ENCODE peak calls at places on chromosomes 11 and 22, in eight cellular contexts. B is A549, W is fibroblast of lung, C is transverse colon, G is cardiac muscle cell, L is spleen, X is thoracic aorta, Q is lower lobe of right lung. J is an unnamed sample. For H3K9me3, the result is how much of the 10 kb centered on the place peaks cover.

GRCh38 chr11:278001-278951 is at the start of gene NLRP6:
- DNase-seq in L (peak), Q (no peak), C (no peak), W (no peak), G (no peak), B (no peak), X (no peak), J (peak)

GRCh38 chr11:124843616-124843910 is 21.7 kb upstream of the ROBO3 start:
- DNase-seq in C (no peak), L (no peak), B (no peak), W (no peak), G (no peak), X (no peak), Q (no peak), J (no peak)

GRCh38 chr11:119832536-119832935 is 103.5 kb upstream of the NECTIN1 start:
- DNase-seq in B (peak), Q (peak), L (no peak), C (peak), G (peak), W (peak), X (no peak), J (no peak)

GRCh38 chr11:116314012-116314411 is 458.8 kb downstream of the BUD13 start:
- DNase-seq in C (no peak), B (no peak), W (no peak), X (no peak), G (no peak), Q (no peak), L (no peak), J (no peak)

GRCh38 chr11:126501641-126502040 is 146.2 kb downstream of the ST3GAL4 start:
- DNase-seq in G (no peak), Q (no peak), L (no peak), W (no peak), C (no peak), B (no peak), X (no peak), J (no peak)

GRCh38 chr22:27996981-27997380 is 77.9 kb upstream of the PITPNB start:
- DNase-seq in X (no peak), Q (peak), C (no peak), W (no peak), B (no peak), L (peak), G (no peak), J (no peak)

GRCh38 chr22:50074551-50075042 is 10.6 kb downstream of the MLC1 start:
- DNase-seq in L (no peak), Q (no peak), W (no peak), X (no peak), C (peak), B (no peak), G (peak), J (peak)

GRCh38 chr22:46547883-46548244 is 10.4 kb upstream of the CELSR1 start:
- DNase-seq in L (peak), G (peak), W (peak), Q (peak), B (no peak), X (peak), C (peak), J (peak)

GRCh38 chr22:37126882-37127281 is 17.4 kb upstream of the TMPRSS6 start:
- DNase-seq in L (no peak), W (no peak), B (peak), G (no peak), Q (no peak), C (no peak), X (no peak), J (peak)

GRCh38 chr11:14672635-14673034 is 29.0 kb downstream of the PDE3B start:
- DNase-seq in X (no peak), L (no peak), G (no peak), B (no peak), W (peak), Q (no peak), C (no peak), J (no peak)

GRCh38 chr11:133926466-133927246 is 30.1 kb downstream of the IGSF9B start:
- DNase-seq in W (no peak), L (no peak), C (no peak), B (no peak), G (no peak), Q (no peak), X (no peak), J (no peak)

GRCh38 chr22:45818130-45819085 is 146.8 kb downstream of the ATXN10 start:
- DNase-seq in L (no peak), B (no peak), W (peak), X (no peak), C (no peak), G (no peak), Q (no peak), J (peak)

GRCh38 chr22:22180738-22181514 is 63.7 kb upstream of the VPREB1 start:
- DNase-seq in G (no peak), L (no peak), W (no peak), B (no peak), Q (no peak), X (no peak), C (no peak), J (no peak)

GRCh38 chr11:81749245-81749644 is 984.4 kb downstream of the FAM181B start:
- DNase-seq in G (no peak), B (no peak), Q (no peak), X (no peak), C (no peak), W (no peak), L (no peak), J (no peak)

GRCh38 chr11:14275081-14275480 is 83.9 kb downstream of the RRAS2 start:
- DNase-seq in C (no peak), B (no peak), L (no peak), W (peak), X (no peak), Q (no peak), G (peak), J (no peak)

GRCh38 chr11:2770556-2771301 is 70.9 kb upstream of the KCNQ1OT1 start:
- DNase-seq in C (no peak), B (no peak), X (no peak), Q (peak), G (no peak), L (peak), W (no peak), J (peak)

GRCh38 chr22:39090426-39091064 is 6.5 kb upstream of the APOBEC3H start:
- DNase-seq in X (no peak), W (no peak), C (peak), Q (peak), G (no peak), B (no peak), L (peak), J (no peak)

GRCh38 chr22:44942056-44942455 is 67.7 kb downstream of the PHF21B start:
- DNase-seq in B (no peak), L (no peak), W (no peak), C (no peak), X (no peak), G (no peak), Q (no peak), J (no peak)

GRCh38 chr11:17460406-17460805 is 16.2 kb downstream of the ABCC8 start:
- DNase-seq in Q (no peak), C (no peak), W (no peak), X (no peak), B (no peak), G (no peak), L (no peak), J (no peak)

GRCh38 chr11:62139526-62140301 is 15.9 kb downstream of the INCENP start:
- DNase-seq in W (no peak), G (no peak), X (no peak), L (peak), C (no peak), Q (no peak), B (no peak), J (peak)

GRCh38 chr22:28481725-28482124 is 197.9 kb downstream of the TTC28 start:
- DNase-seq in G (no peak), Q (no peak), X (no peak), W (no peak), L (no peak), B (no peak), C (no peak), J (no peak)

GRCh38 chr11:92384316-92384715 is 159.7 kb downstream of the FAT3 start:
- DNase-seq in L (no peak), W (peak), Q (no peak), X (no peak), G (peak), B (no peak), C (no peak), J (no peak)

GRCh38 chr11:15258433-15259350 is 144.0 kb downstream of the INSC start:
- DNase-seq in X (no peak), Q (no peak), W (peak), C (no peak), B (peak), L (no peak), G (peak), J (no peak)

GRCh38 chr11:2820976-2821375 is 64.6 kb downstream of the CDKN1C start:
- DNase-seq in G (no peak), Q (peak), L (peak), X (no peak), W (no peak), B (no peak), C (no peak), J (no peak)

GRCh38 chr22:19891350-19892248 is 36.9 kb upstream of the GNB1L start:
- DNase-seq in X (no peak), W (peak), C (no peak), G (peak), L (peak), Q (no peak), B (no peak), J (peak)

GRCh38 chr22:28904211-28904808 is 20.9 kb downstream of the ZNRF3 start:
- DNase-seq in X (no peak), G (no peak), L (no peak), W (peak), B (no peak), Q (no peak), C (no peak), J (no peak)

GRCh38 chr22:46649176-46650077 is 29.2 kb downstream of the GRAMD4 start:
- DNase-seq in X (no peak), L (no peak), Q (no peak), W (no peak), B (peak), G (peak), C (no peak), J (no peak)

GRCh38 chr22:50470491-50470890 is 4.3 kb downstream of the SBF1 start:
- DNase-seq in G (no peak), B (no peak), X (no peak), L (no peak), Q (no peak), W (no peak), C (peak), J (no peak)

GRCh38 chr11:117316197-117316961 is at the start of gene BACE1:
- DNase-seq in X (peak), L (peak), B (peak), C (peak), W (peak), Q (peak), G (peak), J (peak)

GRCh38 chr11:119153049-119153818 is 4.4 kb downstream of the ABCG4 start:
- DNase-seq in L (no peak), G (no peak), Q (no peak), X (no peak), B (no peak), W (no peak), C (no peak), J (peak)

GRCh38 chr22:31393890-31394289 is 5.5 kb upstream of the DRG1 start:
- DNase-seq in X (no peak), G (no peak), W (no peak), C (no peak), B (no peak), Q (no peak), L (no peak), J (no peak)

GRCh38 chr22:16806401-16806800 is 18.8 kb downstream of the XKR3 start:
- DNase-seq in B (no peak), W (no peak), X (no peak), G (no peak), C (no peak), Q (no peak), L (no peak), J (no peak)
- H3K9me3 ChIP-seq in B (under half), W (under half), X (under half), G (under half), C (under half), Q (under half), L (under half), J (half or more)

GRCh38 chr11:18733202-18733601 is 7.2 kb upstream of the IGSF22 start:
- DNase-seq in G (no peak), Q (no peak), X (no peak), B (no peak), C (no peak), W (no peak), L (no peak), J (no peak)

GRCh38 chr11:18731427-18731826 is 5.4 kb upstream of the IGSF22 start:
- DNase-seq in G (no peak), L (no peak), Q (no peak), C (no peak), X (no peak), W (no peak), B (no peak), J (no peak)

GRCh38 chr11:18730020-18730419 is 4.0 kb upstream of the IGSF22 start:
- DNase-seq in C (no peak), X (no peak), Q (no peak), B (no peak), L (no peak), W (no peak), G (no peak), J (no peak)

GRCh38 chr11:18729426-18729825 is 3.4 kb upstream of the IGSF22 start:
- DNase-seq in L (no peak), C (no peak), Q (no peak), B (no peak), W (no peak), G (no peak), X (no peak), J (no peak)

DNA sequence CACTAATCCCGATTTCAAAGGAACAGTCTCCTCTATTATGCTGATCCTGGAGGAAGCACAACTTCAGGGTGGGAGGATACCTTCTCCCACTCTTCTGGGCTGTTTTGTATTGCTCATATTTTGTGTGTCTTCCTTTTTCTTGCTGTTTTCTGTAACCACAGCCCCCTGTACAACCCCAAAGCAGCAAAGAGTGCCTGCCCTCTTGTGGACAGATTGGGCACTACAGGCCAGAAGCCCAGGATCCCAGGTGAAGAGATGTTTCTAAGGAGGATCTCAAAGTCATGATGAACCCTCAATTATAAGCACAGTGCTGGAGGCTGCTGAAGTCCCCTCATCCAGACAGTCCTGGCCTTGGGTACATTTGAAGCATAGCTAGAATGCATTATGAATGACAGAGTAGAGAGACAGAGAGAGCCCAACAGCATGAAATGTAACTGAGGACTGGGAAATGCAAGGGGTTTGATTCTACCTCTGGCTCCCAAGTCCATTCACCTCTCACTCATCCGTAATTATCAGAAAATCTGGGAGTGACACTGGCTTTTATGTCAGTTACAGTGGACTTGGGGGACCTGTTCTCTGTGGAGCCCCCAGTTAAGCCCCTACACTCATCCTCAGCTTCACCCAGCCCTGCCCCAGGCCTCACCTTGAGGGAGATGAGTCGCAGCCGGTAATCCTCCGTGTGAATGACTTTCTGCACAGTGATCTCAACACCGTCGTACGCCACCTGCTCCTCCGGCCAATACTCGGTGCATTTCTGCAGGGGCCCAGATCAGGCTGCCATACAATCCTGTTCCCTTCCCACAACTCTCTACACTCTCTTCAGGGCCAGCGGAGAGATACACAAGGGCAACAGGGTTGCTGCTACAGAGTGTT is 6.2 kb upstream of the IGSF22 start:
- DNase-seq in C (peak), L (no peak), X (no peak), W (peak), Q (no peak), B (peak), G (peak), J (peak)
- TF ChIP-seq CTCF in C (peak), L (peak), X (peak), W (peak), Q (peak), B (peak), G (peak), J (peak)

GRCh38 chr22:11042116-11042515 is 4485.9 kb upstream of the OR11H1 start:
- DNase-seq in C (no peak), Q (no peak), L (no peak), B (no peak), W (no peak), X (no peak), G (no peak), J (peak)
- H3K9me3 ChIP-seq in C (under half), Q (under half), L (under half), B (under half), W (under half), X (under half), G (under half), J (half or more)

GRCh38 chr11:100827934-100828661 is 141.0 kb downstream of the ARHGAP42 start:
- DNase-seq in G (peak), X (no peak), W (peak), B (peak), C (no peak), Q (no peak), L (no peak), J (peak)
- TF ChIP-seq CTCF in G (peak), X (no peak), W (peak), B (peak), C (no peak), Q (no peak), L (no peak), J (peak)